ENCODE peak calls at places on chromosomes 5 and 9, in five cellular contexts. J, K, N, G and F are unnamed samples.
A peak's percentile ranks its signal among the peaks of the same experiment; 100 is the strongest.

GRCh38 chr5:133891390-133891789 is 77.0 kb downstream of the C5orf15 start:
- DNase-seq in N (peak; percentile 20), J (no peak), G (no peak), K (no peak), F (no peak)

GRCh38 chr5:95812100-95812472 is 10.4 kb downstream of the GLRX start:
- DNase-seq in G (no peak), N (peak; percentile 55), K (peak; percentile 74), J (no peak), F (no peak)

GRCh38 chr5:74212336-74212735 is 428.2 kb downstream of the ENC1 start:
- DNase-seq in G (no peak), N (no peak), J (peak; percentile 26), K (peak; percentile 30), F (no peak)

GRCh38 chr9:114588671-114589526 is 1.3 kb downstream of the ATP6V1G1 start:
- DNase-seq in K (peak; percentile 84), N (no peak), J (no peak), G (no peak), F (no peak)

GRCh38 chr9:115126406-115126805 is 8.4 kb upstream of the TNC start:
- DNase-seq in K (no peak), G (no peak), N (no peak), J (no peak), F (no peak)

GRCh38 chr5:138000102-138000723 is 32.7 kb downstream of the FAM13B start:
- DNase-seq in K (peak; percentile 66), N (no peak), G (no peak), J (peak; percentile 35), F (no peak)

GRCh38 chr5:145944328-145944727 is 8.0 kb downstream of the SH3RF2 start:
- DNase-seq in K (no peak), G (peak; percentile 63), N (no peak), J (no peak), F (no peak)

GRCh38 chr9:113863345-113863744 is 12.8 kb upstream of the ZNF618 start:
- DNase-seq in J (no peak), K (no peak), N (no peak), G (no peak), F (no peak)

GRCh38 chr9:83544002-83544698 is 5.9 kb upstream of the FRMD3 start:
- DNase-seq in K (peak; percentile 38), G (peak; percentile 48), N (peak; percentile 58), J (peak; percentile 42), F (no peak)

GRCh38 chr5:104375345-104375744 is 812.8 kb upstream of the NUDT12 start:
- DNase-seq in J (no peak), N (no peak), K (no peak), G (no peak), F (no peak)

GRCh38 chr9:130707225-130707976 is 13.8 kb downstream of the EXOSC2 start:
- DNase-seq in J (no peak), N (peak; percentile 61), K (peak; percentile 68), G (peak; percentile 70), F (peak; percentile 69)

GRCh38 chr5:92594031-92594430 is 987.0 kb downstream of the NR2F1-AS1 start:
- DNase-seq in N (no peak), J (no peak), G (no peak), K (no peak), F (no peak)

GRCh38 chr9:86022687-86023266 is 76.6 kb downstream of the GOLM1 start:
- DNase-seq in J (no peak), G (no peak), K (no peak), N (no peak), F (no peak)

GRCh38 chr9:114110180-114110579 is 11.1 kb upstream of the KIF12 start:
- DNase-seq in N (no peak), G (no peak), J (no peak), K (peak; percentile 73), F (no peak)

GRCh38 chr9:624935-625505 is 216.5 kb upstream of the DMRT1 start:
- DNase-seq in N (no peak), K (no peak), G (no peak), J (no peak), F (no peak)

GRCh38 chr5:170563808-170564207 is 60.0 kb downstream of the KCNIP1 start:
- DNase-seq in K (no peak), J (no peak), N (no peak), G (no peak), F (no peak)

GRCh38 chr9:86687788-86688187 is 259.5 kb downstream of the GAS1 start:
- DNase-seq in G (no peak), J (no peak), N (no peak), K (no peak), F (no peak)

GRCh38 chr5:101679816-101680215 is 616.3 kb downstream of the SLCO4C1 start:
- DNase-seq in K (no peak), J (no peak), G (no peak), N (no peak), F (no peak)

GRCh38 chr5:135154197-135154596 is 120.2 kb upstream of the PITX1 start:
- DNase-seq in G (no peak), K (peak; percentile 55), J (no peak), N (no peak), F (no peak)

GRCh38 chr5:128559300-128560297 is 21.6 kb upstream of the FBN2 start:
- DNase-seq in J (no peak), K (peak; percentile 50), N (no peak), G (no peak), F (no peak)

GRCh38 chr9:118336167-118336951 is 632.2 kb downstream of the TLR4 start:
- DNase-seq in J (no peak), N (no peak), K (no peak), G (no peak), F (no peak)

GRCh38 chr9:105697871-105698270 is 3.5 kb downstream of the TMEM38B start:
- DNase-seq in N (no peak), J (no peak), K (peak; percentile 38), G (no peak), F (no peak)

GRCh38 chr5:40385544-40385943 is 294.2 kb upstream of the PTGER4 start:
- DNase-seq in G (no peak), N (no peak), J (peak; percentile 23), K (peak; percentile 66), F (no peak)

GRCh38 chr5:98099448-98100105 is 673.9 kb upstream of the RGMB start:
- DNase-seq in K (peak; percentile 44), G (no peak), N (no peak), J (no peak), F (no peak)
- H3K9me3 ChIP-seq in K (no peaks in the 10 kb centered on the region), G (no peaks in the 10 kb centered on the region), N (no peaks in the 10 kb centered on the region), J (no peaks in the 10 kb centered on the region), F (no peaks in the 10 kb centered on the region)

GRCh38 chr5:127094161-127094560 is 20.9 kb upstream of the C5orf63 start:
- DNase-seq in N (no peak), G (no peak), J (no peak), K (no peak), F (no peak)

GRCh38 chr5:127097288-127097687 is 24.0 kb upstream of the C5orf63 start:
- DNase-seq in J (no peak), K (no peak), G (no peak), N (no peak), F (no peak)

GRCh38 chr5:127092690-127093089 is 19.4 kb upstream of the C5orf63 start:
- DNase-seq in G (no peak), K (peak; percentile 82), N (no peak), J (no peak), F (no peak)

GRCh38 chr5:127098246-127098645 is 24.9 kb upstream of the C5orf63 start:
- DNase-seq in K (no peak), J (no peak), G (no peak), N (no peak), F (no peak)

DNA sequence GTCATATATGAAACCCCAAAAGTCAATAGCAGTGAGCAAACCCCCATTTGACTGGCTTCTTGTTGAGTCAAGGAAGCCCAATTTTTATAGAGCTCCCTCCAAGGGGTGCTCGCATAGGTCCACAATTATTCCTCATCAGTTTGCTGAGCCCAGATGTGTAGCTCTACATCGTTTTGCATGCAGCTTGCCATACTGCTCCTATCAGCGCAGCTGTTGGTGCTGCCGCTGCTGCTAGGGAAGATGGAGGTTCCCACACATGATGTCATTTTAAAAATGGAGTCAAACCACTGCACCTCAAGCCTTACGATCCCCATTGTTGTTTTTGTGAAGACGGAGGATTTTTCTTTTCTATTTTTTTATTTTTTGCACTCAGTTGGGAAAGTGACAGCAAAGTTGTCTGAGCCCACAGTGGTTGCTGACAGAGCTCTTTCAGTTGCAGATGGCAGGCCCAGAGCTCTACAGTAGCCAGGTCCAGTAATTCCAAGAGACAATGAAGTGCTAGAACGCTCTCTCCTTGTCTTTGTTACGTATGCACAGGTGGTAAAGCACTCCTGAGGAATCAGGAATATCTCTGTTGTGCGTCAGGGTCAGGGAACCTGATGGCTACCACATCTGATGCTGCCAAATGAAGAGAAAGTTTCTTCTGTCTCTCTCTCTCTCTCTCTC is 23.2 kb upstream of the C5orf63 start:
- DNase-seq in J (no peak), K (no peak), N (no peak), G (no peak), F (no peak)
- H3K27ac ChIP-seq in J (no peak overlapping the region), K (no peak overlapping the region), N (no peak overlapping the region), G (no peak overlapping the region), F (no peak overlapping the region)

GRCh38 chr5:10726179-10726912 is 34.7 kb downstream of the DAP start:
- DNase-seq in N (no peak), K (peak; percentile 53), G (no peak), J (no peak), F (no peak)

GRCh38 chr5:10725636-10726035 is 35.4 kb downstream of the DAP start:
- DNase-seq in K (no peak), N (no peak), J (no peak), G (no peak), F (no peak)

GRCh38 chr5:10726913-10727517 is 34.0 kb downstream of the DAP start:
- DNase-seq in K (no peak), G (no peak), N (no peak), J (no peak), F (no peak)

GRCh38 chr5:10723519-10723918 is 37.5 kb downstream of the DAP start:
- DNase-seq in N (no peak), K (no peak), G (no peak), J (no peak), F (no peak)

DNA sequence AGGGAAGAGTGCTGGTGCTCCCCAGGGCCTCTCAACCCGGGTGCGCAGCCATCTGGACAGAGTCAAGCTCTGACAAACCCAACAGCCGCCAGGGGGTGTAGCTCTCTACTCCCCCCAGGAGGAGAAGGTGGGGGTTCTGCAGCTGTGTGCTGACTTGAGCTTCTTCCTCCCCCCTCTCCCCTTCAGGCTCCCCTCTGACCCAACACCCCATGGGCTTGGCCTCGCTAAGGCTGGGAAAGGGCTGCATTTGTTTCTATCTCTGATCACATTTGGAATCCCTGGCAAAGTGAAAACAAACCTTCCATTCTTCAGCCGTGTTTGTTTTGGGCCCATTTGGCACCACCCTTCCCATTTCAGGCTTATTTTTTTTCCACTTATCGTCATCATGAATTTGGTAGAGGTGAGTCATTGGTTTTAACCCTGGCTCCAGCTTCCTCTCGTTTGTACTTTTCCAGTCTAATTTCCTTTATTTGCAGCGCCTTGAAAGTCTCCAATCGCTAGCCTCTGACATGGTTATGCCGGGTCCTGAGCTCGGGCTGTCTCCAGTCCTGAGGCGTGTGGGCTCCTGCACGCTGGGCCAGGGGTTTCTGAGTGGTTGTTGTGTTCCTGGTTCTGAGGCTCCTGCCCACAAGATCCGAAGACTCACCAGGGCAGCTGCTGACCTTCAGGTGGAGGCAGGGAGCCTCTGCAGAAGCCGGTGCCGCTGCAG is 36.1 kb downstream of the DAP start:
- DNase-seq in G (no peak), K (peak; percentile 93), N (peak; percentile 79), J (peak; percentile 75), F (peak; percentile 31)
- TF ChIP-seq CTCF in G (no peak), K (peak; percentile 27), N (no peak), J (peak; percentile 60), F (peak; percentile 13)

DNA sequence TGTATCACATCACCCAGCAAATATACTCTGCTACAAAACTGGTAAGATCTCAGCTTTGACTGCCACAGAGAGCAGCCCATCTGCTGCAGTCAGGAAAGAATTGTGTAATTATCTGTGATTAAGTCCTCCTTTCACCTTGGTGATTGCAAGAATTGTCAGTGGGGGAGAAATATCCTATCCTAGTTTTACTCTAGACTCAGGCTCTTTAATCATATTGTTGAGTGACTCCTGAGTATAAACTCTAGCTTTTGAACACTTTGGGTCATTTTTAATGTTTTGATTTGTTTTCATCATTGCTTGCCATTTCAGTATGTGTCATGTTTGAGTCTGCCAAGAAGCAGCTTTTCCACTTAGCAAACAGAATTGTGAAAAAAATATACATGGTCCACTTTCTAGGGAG is 32.1 kb downstream of the VCAN start:
- DNase-seq in N (no peak), G (no peak), J (no peak), K (peak; percentile 64), F (no peak)
- H3K9me3 ChIP-seq in N (no peaks in the 10 kb centered on the region), G (no peaks in the 10 kb centered on the region), J (no peaks in the 10 kb centered on the region), K (no peaks in the 10 kb centered on the region), F (no peaks in the 10 kb centered on the region)